ENCODE peak calls at places on chromosomes 4 and X, in four cellular contexts. D is tibial artery, Q is heart right ventricle, R is sigmoid colon. J is an unnamed sample. For H3K9me3, the result is how much of the 10 kb centered on the place peaks cover.

GRCh38 chrX:117895418-117895817 is 221.2 kb downstream of the KLHL13 start:
- DNase-seq in D (no peak), Q (no peak), R (no peak), J (no peak)

GRCh38 chr4:70903282-70903603 is 1.1 kb downstream of the MOB1B start:
- DNase-seq in D (no peak), Q (peak), R (no peak), J (no peak)

GRCh38 chr4:125750827-125751466 is 436.2 kb downstream of the FAT4 start:
- DNase-seq in D (no peak), Q (peak), R (no peak), J (no peak)

GRCh38 chr4:140158234-140159030 is 4.4 kb upstream of the MAML3 start:
- DNase-seq in D (no peak), Q (no peak), R (no peak), J (no peak)

GRCh38 chrX:13658602-13659001 is 5.7 kb downstream of the TCEANC start:
- DNase-seq in D (no peak), Q (peak), R (no peak), J (no peak)

GRCh38 chrX:129717902-129718301 is 20.9 kb upstream of the XPNPEP2 start:
- DNase-seq in D (peak), Q (no peak), R (no peak), J (no peak)

GRCh38 chrX:120000490-120001246 is 57.1 kb upstream of the NKAP start:
- DNase-seq in D (no peak), Q (no peak), R (no peak), J (no peak)

GRCh38 chr4:180734753-180735432 is 1508.3 kb upstream of the TENM3 start:
- DNase-seq in D (no peak), Q (no peak), R (no peak), J (no peak)

GRCh38 chr4:3724319-3725231 is 41.6 kb upstream of the ADRA2C start:
- DNase-seq in D (no peak), Q (no peak), R (no peak), J (no peak)

GRCh38 chrX:356385-357034 is 30.2 kb downstream of the PPP2R3B start:
- DNase-seq in D (peak), Q (no peak), R (no peak), J (no peak)

GRCh38 chr4:177093964-177094363 is 215.7 kb upstream of the NEIL3 start:
- DNase-seq in D (no peak), Q (no peak), R (no peak), J (no peak)

GRCh38 chrX:24150051-24150790 is 692 bp downstream of the ZFX start:
- DNase-seq in D (peak), Q (peak), R (peak), J (peak)

GRCh38 chr4:166308589-166308988 is 435.6 kb downstream of the TLL1 start:
- DNase-seq in D (no peak), Q (no peak), R (no peak), J (no peak)

GRCh38 chr4:84894621-84895020 is 71.9 kb downstream of the WDFY3 start:
- DNase-seq in D (no peak), Q (no peak), R (no peak), J (no peak)

GRCh38 chr4:146029147-146029546 is 90.5 kb upstream of the ZNF827 start:
- DNase-seq in D (no peak), Q (no peak), R (no peak), J (no peak)

GRCh38 chr4:140237616-140238352 is 83.8 kb upstream of the MAML3 start:
- DNase-seq in D (peak), Q (peak), R (peak), J (no peak)

GRCh38 chr4:173506780-173507211 is 23.2 kb downstream of the HAND2 start:
- DNase-seq in D (no peak), Q (peak), R (peak), J (no peak)

GRCh38 chrX:118655561-118656246 is 71.7 kb upstream of the IL13RA1 start:
- DNase-seq in D (no peak), Q (no peak), R (no peak), J (no peak)

GRCh38 chrX:2188316-2188715 is 312.5 kb downstream of the DHRSX start:
- DNase-seq in D (peak), Q (no peak), R (no peak), J (no peak)
- H3K9me3 ChIP-seq in D (under half), Q (under half), R (under half), J (under half)

GRCh38 chrX:15617111-15617510 is 16.4 kb upstream of the ACE2 start:
- DNase-seq in D (no peak), Q (no peak), R (no peak), J (no peak)
- H3K9me3 ChIP-seq in D (under half), Q (under half), R (under half), J (under half)

GRCh38 chr4:590313-590841 is 14.3 kb upstream of the TMEM271 start:
- DNase-seq in D (peak), Q (no peak), R (no peak), J (no peak)
- H3K9me3 ChIP-seq in D (under half), Q (under half), R (under half), J (under half)

DNA sequence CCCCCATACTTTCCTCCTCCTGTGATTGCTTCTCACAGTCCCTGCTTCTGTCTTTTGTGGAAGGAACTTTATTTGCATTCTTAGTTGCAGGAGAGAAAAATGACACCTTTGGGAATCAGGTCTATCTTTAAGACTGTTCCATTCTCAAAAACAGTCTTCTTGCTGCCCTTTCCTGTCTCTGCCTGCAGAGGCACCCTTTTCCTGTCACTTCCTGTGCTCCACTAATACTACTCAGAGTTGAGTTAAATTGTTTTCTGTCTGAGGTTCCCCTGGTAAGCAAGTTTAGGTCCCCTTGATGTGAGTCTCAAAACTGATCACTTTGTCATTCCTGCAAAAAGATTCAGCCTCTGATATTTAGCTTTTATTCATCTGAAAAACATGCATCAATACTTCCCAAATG is 208.8 kb upstream of the CLNK start:
- DNase-seq in D (no peak), Q (no peak), R (no peak), J (no peak)
- H3K9me3 ChIP-seq in D (under half), Q (under half), R (under half), J (under half)

GRCh38 chr4:288891-289290 is 16.4 kb downstream of the ZNF732 start:
- DNase-seq in D (no peak), Q (no peak), R (no peak), J (no peak)
- H3K9me3 ChIP-seq in D (under half), Q (half or more), R (under half), J (under half)

GRCh38 chrX:19881559-19881958 is 5.8 kb downstream of the SH3KBP1 start:
- DNase-seq in D (no peak), Q (no peak), R (no peak), J (no peak)

GRCh38 chrX:19876962-19877361 is 10.4 kb downstream of the SH3KBP1 start:
- DNase-seq in D (no peak), Q (no peak), R (no peak), J (no peak)

GRCh38 chrX:19877431-19877830 is 10.0 kb downstream of the SH3KBP1 start:
- DNase-seq in D (no peak), Q (no peak), R (no peak), J (no peak)

GRCh38 chrX:19879742-19880378 is 7.5 kb downstream of the SH3KBP1 start:
- DNase-seq in D (no peak), Q (no peak), R (no peak), J (no peak)

GRCh38 chrX:19879181-19879580 is 8.2 kb downstream of the SH3KBP1 start:
- DNase-seq in D (no peak), Q (no peak), R (no peak), J (no peak)
- H3K9me3 ChIP-seq in D (under half), Q (under half), R (under half), J (under half)

GRCh38 chrX:137855490-137855889 is 289.6 kb downstream of the ZIC3 start:
- DNase-seq in D (no peak), Q (no peak), R (no peak), J (no peak)
- H3K9me3 ChIP-seq in D (under half), Q (under half), R (under half), J (under half)

GRCh38 chr4:8768357-8768999 is 103.2 kb downstream of the HMX1 start:
- DNase-seq in D (peak), Q (no peak), R (peak), J (no peak)

GRCh38 chr4:8765084-8765483 is 106.6 kb downstream of the HMX1 start:
- DNase-seq in D (peak), Q (no peak), R (peak), J (peak)

GRCh38 chr4:8765631-8766590 is 105.7 kb downstream of the HMX1 start:
- DNase-seq in D (peak), Q (no peak), R (peak), J (no peak)

GRCh38 chr4:8763966-8764901 is 107.4 kb downstream of the HMX1 start:
- DNase-seq in D (peak), Q (no peak), R (peak), J (no peak)

DNA sequence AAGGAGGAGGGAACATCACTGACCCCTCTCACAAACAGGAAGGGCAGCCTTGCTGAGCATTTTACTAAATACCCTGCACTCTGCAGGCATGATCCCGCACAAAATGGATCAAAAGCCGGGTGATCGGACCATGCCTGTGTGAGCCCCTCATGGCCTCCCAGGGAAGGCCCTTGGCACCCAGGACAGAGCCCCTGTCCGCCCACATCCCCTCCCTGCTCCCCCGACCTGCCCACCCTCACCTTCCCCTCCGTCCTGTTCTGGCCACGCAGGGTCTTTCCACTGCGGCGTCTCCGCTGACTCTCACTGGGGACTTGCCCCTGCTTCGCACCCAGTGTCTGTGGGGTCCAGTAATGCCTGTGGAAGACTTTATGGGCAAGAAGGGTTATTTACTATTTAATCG is 105.0 kb downstream of the HMX1 start:
- DNase-seq in D (peak), Q (no peak), R (peak), J (no peak)
- H3K9me3 ChIP-seq in D (under half), Q (under half), R (under half), J (under half)

J was measured in T-helper 17 cell.